ENCODE peak calls at places on chromosomes 11 and 22, in ten cellular contexts. O is stimulated activated CD8-positive, alpha-beta memory T cell treated with anti-CD3 and anti-CD28 coated beads, Interleukin-7, amount 100 ng/mL, for 24 hours; D is right lobe of liver; G is HFF-Myc; R is GM12865; F is hypothalamus; S is germinal center; T is Right ventricle myocardium superior; W is head of caudate nucleus; A is non-pigmented ciliary epithelial cell. I is an unnamed sample.
A peak's percentile ranks its signal among the peaks of the same experiment; 100 is the strongest.

GRCh38 chr11:20559523-20560300 is 39.7 kb upstream of the SLC6A5 start:
- DNase-seq in O (no peak), D (no peak), G (no peak), R (no peak), F (no peak), S (no peak), T (no peak), W (no peak), A (no peak), I (no peak)

GRCh38 chr11:82790723-82791487 is 57.2 kb upstream of the FAM181B start:
- DNase-seq in O (no peak), D (no peak), G (no peak), R (no peak), F (no peak), S (no peak), T (no peak), W (no peak), A (no peak), I (no peak)

GRCh38 chr11:26620282-26621045 is 48.4 kb upstream of the MUC15 start:
- DNase-seq in O (no peak), D (no peak), G (no peak), R (no peak), F (no peak), S (no peak), T (no peak), W (no peak), A (no peak), I (no peak)

GRCh38 chr11:72010529-72011233 is 12.0 kb downstream of the IL18BP start:
- DNase-seq in O (no peak), D (no peak), G (no peak), R (no peak), F (peak; percentile 21), S (no peak), T (no peak), W (no peak), A (no peak), I (no peak)

GRCh38 chr11:134469627-134470026 is 57.6 kb upstream of the B3GAT1 start:
- DNase-seq in O (no peak), D (no peak), G (no peak), R (no peak), F (no peak), S (no peak), T (no peak), W (no peak), A (no peak), I (no peak)

GRCh38 chr22:19115628-19116027 is 6.6 kb downstream of the DGCR2 start:
- DNase-seq in O (no peak), D (no peak), G (no peak), R (no peak), F (peak; percentile 35), S (no peak), T (no peak), W (no peak), A (no peak), I (no peak)

GRCh38 chr22:36745301-36745995 is 30.5 kb downstream of the IFT27 start:
- DNase-seq in O (no peak), D (no peak), G (no peak), R (no peak), F (no peak), S (no peak), T (no peak), W (no peak), A (no peak), I (no peak)

GRCh38 chr22:27110985-27111451 is 453.6 kb downstream of the MIAT start:
- DNase-seq in O (no peak), D (no peak), G (no peak), R (no peak), F (no peak), S (no peak), T (no peak), W (no peak), A (peak; percentile 73), I (no peak)

GRCh38 chr22:25067851-25068421 is 115.4 kb downstream of the KIAA1671 start:
- DNase-seq in O (peak; percentile 23), D (no peak), G (no peak), R (no peak), F (peak; percentile 79), S (no peak), T (peak; percentile 47), W (peak; percentile 36), A (no peak), I (peak; percentile 41)

GRCh38 chr11:59555601-59556114 is 44.3 kb downstream of the OR4D9 start:
- DNase-seq in O (no peak), D (no peak), G (no peak), R (peak; percentile 32), F (no peak), S (no peak), T (no peak), W (no peak), A (no peak), I (no peak)

GRCh38 chr11:12160680-12161079 is 50.3 kb downstream of the MICAL2 start:
- DNase-seq in O (no peak), D (no peak), G (no peak), R (no peak), F (no peak), S (no peak), T (peak; percentile 49), W (no peak), A (no peak), I (no peak)

GRCh38 chr11:3225826-3226750 is 6.1 kb downstream of the MRGPRE start:
- DNase-seq in O (no peak), D (no peak), G (no peak), R (no peak), F (no peak), S (no peak), T (peak; percentile 27), W (no peak), A (no peak), I (no peak)

GRCh38 chr11:76207642-76208378 is 1.5 kb upstream of the WNT11 start:
- DNase-seq in O (peak; percentile 54), D (peak; percentile 79), G (no peak), R (peak; percentile 78), F (peak; percentile 61), S (peak; percentile 85), T (peak; percentile 90), W (peak; percentile 79), A (peak; percentile 11), I (peak; percentile 90)

GRCh38 chr11:130649749-130650275 is 201.4 kb downstream of the ADAMTS15 start:
- DNase-seq in O (no peak), D (no peak), G (no peak), R (no peak), F (no peak), S (no peak), T (no peak), W (no peak), A (no peak), I (no peak)

GRCh38 chr22:30606455-30607299 is at the start of gene TCN2:
- DNase-seq in O (no peak), D (peak; percentile 73), G (peak; percentile 47), R (peak; percentile 70), F (peak; percentile 83), S (peak; percentile 40), T (peak; percentile 81), W (peak; percentile 76), A (no peak), I (peak; percentile 78)

GRCh38 chr11:64624869-64625481 is 34.0 kb downstream of the SLC22A12 start:
- DNase-seq in O (no peak), D (no peak), G (no peak), R (no peak), F (no peak), S (peak; percentile 36), T (no peak), W (no peak), A (no peak), I (no peak)

GRCh38 chr11:35420371-35420770 is 1.0 kb upstream of the SLC1A2 start:
- DNase-seq in O (no peak), D (no peak), G (no peak), R (no peak), F (peak; percentile 20), S (no peak), T (no peak), W (peak; percentile 16), A (no peak), I (no peak)

GRCh38 chr22:28019360-28019759 is 100.3 kb upstream of the PITPNB start:
- DNase-seq in O (no peak), D (no peak), G (no peak), R (no peak), F (no peak), S (no peak), T (no peak), W (peak; percentile 6), A (no peak), I (peak; percentile 78)

GRCh38 chr11:70505331-70505731 is 107.0 kb downstream of the CTTN start:
- DNase-seq in O (no peak), D (peak; percentile 10), G (no peak), R (no peak), F (no peak), S (no peak), T (peak; percentile 27), W (no peak), A (no peak), I (peak; percentile 34)

GRCh38 chr11:95229199-95230053 is 1.6 kb downstream of the SESN3 start:
- DNase-seq in O (no peak), D (peak; percentile 28), G (no peak), R (no peak), F (no peak), S (no peak), T (no peak), W (peak; percentile 15), A (no peak), I (peak; percentile 43)

GRCh38 chr11:45233804-45234170 is 52.4 kb downstream of the SYT13 start:
- DNase-seq in O (no peak), D (no peak), G (no peak), R (no peak), F (no peak), S (no peak), T (no peak), W (no peak), A (no peak), I (no peak)

GRCh38 chr11:64204464-64204989 is 2.0 kb upstream of the FERMT3 start:
- DNase-seq in O (no peak), D (peak; percentile 85), G (peak; percentile 96), R (peak; percentile 87), F (peak; percentile 86), S (peak; percentile 83), T (peak; percentile 91), W (peak; percentile 79), A (peak; percentile 86), I (peak; percentile 86)

GRCh38 chr11:118537409-118537980 is 6.5 kb downstream of the TMEM25 start:
- DNase-seq in O (no peak), D (no peak), G (no peak), R (no peak), F (no peak), S (no peak), T (no peak), W (no peak), A (no peak), I (no peak)

GRCh38 chr11:120391854-120392253 is 55.6 kb downstream of the ARHGEF12 start:
- DNase-seq in O (no peak), D (no peak), G (no peak), R (no peak), F (no peak), S (no peak), T (no peak), W (no peak), A (no peak), I (no peak)

GRCh38 chr11:119780264-119780953 is 51.4 kb upstream of the NECTIN1 start:
- DNase-seq in O (no peak), D (no peak), G (no peak), R (no peak), F (no peak), S (no peak), T (no peak), W (no peak), A (no peak), I (no peak)